ENCODE peak calls at places on chromosome 19, in four cellular contexts. Y is IMR-90, C is OCI-LY7, A is lower lobe of right lung. Q is an unnamed sample.
A peak's percentile ranks its signal among the peaks of the same experiment; 100 is the strongest.

GRCh38 chr19:8304841-8305621 is 3.1 kb downstream of the CD320 start:
- DNase-seq in Y (no peak), C (peak; percentile 58), A (peak; percentile 47), Q (peak; percentile 19)

GRCh38 chr19:8204961-8205360 is 4.2 kb upstream of the CERS4 start:
- DNase-seq in Y (no peak), C (no peak), A (peak; percentile 59), Q (no peak)

GRCh38 chr19:32165176-32165575 is 180.2 kb upstream of the ZNF507 start:
- DNase-seq in Y (no peak), C (no peak), A (no peak), Q (no peak)

GRCh38 chr19:3061214-3062161 is 807 bp downstream of the TLE5 start:
- DNase-seq in Y (peak; percentile 17), C (peak; percentile 83), A (peak; percentile 70), Q (peak; percentile 76)

GRCh38 chr19:36331353-36332228 is 47.4 kb downstream of the ZFP14 start:
- DNase-seq in Y (peak; percentile 94), C (peak; percentile 91), A (peak; percentile 70), Q (peak; percentile 68)

GRCh38 chr19:48244289-48244688 is 11.4 kb downstream of the CARD8 start:
- DNase-seq in Y (no peak), C (peak; percentile 31), A (no peak), Q (no peak)

GRCh38 chr19:7986321-7987083 is 18.9 kb downstream of the ELAVL1 start:
- DNase-seq in Y (peak; percentile 82), C (no peak), A (peak; percentile 10), Q (no peak)

GRCh38 chr19:56838930-56839664 is 1.4 kb downstream of the PEG3 start:
- DNase-seq in Y (no peak), C (no peak), A (peak; percentile 92), Q (peak; percentile 84)

GRCh38 chr19:15517778-15518177 is 9.5 kb downstream of the CYP4F22 start:
- DNase-seq in Y (no peak), C (no peak), A (no peak), Q (no peak)

GRCh38 chr19:2627319-2627829 is 75.1 kb downstream of the GNG7 start:
- DNase-seq in Y (peak; percentile 99), C (peak; percentile 92), A (peak; percentile 78), Q (peak; percentile 69)

GRCh38 chr19:18086590-18087138 is at the start of gene IL12RB1:
- DNase-seq in Y (no peak), C (peak; percentile 64), A (peak; percentile 61), Q (peak; percentile 47)
- H3K27ac ChIP-seq in Y (no peak within 1 kb of the TSS), C (peak within 1 kb of the TSS; percentile 66), A (peak within 1 kb of the TSS; percentile 74), Q (peak within 1 kb of the TSS; percentile 74)

DNA sequence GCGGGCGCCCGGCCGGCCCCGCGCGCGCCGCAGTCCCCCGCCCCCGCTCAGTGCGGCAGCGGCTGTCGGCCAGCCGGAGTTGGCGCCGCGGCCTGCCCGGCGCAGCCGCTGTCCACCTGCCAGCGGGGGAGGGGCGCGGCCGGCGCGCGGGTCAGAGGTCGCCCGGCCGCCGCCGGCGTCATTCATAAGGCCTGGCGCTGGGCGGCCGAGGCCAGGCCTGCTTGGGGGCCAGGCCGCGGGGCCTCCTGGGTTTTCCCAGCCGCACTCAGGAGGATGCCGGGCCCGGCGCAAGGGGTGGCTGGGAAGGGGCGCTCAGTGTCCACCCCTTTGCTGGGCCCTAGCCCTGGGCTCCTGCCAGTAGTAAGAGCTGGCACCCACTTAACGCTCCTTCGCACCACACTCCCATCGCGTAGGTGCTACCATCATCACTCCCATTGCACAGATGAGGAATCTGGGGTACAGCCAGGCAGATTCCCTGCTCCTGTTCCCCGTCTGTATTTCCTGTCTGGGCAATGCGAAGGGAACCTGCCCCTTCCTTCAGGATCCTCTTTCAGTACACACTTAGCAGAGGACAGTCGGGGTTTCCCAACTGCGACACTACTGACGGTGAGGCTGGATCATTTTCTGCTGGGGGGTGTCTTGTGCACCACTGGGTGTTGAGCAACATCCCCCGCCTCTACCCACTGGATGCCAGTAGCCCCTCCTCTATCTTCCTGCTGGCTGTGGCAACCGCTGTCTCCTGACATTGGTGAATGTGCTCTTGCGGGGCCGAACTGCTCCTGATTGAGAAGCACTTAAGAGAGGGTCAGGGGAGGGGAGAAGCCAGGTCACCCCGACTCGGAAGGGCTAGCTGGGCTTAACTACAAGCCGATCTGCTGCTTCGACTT is 846 bp upstream of the PRKACA start:
- DNase-seq in Y (peak; percentile 75), C (no peak), A (peak; percentile 90), Q (peak; percentile 73)
- H3K27ac ChIP-seq in Y (peak overlapping the region; percentile 83), C (no peak overlapping the region), A (peak overlapping the region; percentile 99), Q (peak overlapping the region; percentile 100)

GRCh38 chr19:19371056-19371455 is 34.4 kb upstream of the GATAD2A start:
- DNase-seq in Y (no peak), C (no peak), A (no peak), Q (peak; percentile 33)

GRCh38 chr19:19366691-19367396 is 38.6 kb upstream of the GATAD2A start:
- DNase-seq in Y (peak; percentile 64), C (peak; percentile 92), A (peak; percentile 86), Q (peak; percentile 86)

GRCh38 chr19:19368087-19368486 is 37.4 kb upstream of the GATAD2A start:
- DNase-seq in Y (no peak), C (no peak), A (no peak), Q (no peak)

DNA sequence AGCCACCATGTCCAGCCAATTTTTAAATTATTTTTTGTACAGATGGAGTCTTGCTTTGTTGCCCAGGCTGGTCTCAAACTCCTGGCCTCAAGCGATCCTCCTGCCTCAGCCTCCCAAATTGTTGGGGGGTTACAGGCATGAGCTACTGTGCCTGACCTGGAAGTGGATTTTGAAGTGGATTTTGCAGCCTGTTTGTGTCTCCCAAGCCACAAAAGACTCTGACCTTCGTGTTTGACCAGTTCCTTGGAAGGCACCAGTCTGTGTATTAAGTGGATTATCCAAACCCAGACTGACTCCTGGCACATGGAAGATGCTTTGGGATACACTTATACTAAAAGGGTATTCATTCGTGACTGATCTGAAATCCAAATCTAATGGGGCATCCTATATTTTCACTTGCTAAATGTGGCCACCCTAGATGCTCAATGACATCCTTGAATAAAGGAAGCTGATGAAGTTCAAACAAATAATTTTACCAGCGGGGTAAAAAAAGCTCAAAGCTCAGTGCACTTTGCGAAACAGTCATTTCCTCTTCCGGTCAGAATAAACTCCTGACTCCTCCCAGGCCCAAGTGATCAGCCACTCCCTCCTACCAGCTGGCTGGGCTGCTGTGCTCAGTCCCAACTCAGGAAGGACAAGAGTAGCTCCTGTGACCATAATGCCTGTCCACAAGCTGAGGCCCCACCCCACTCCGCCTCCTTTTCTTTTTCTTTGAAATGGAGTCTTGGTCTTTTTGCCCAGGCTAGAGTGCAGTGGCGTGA is 32.6 kb upstream of the GATAD2A start:
- DNase-seq in Y (peak; percentile 45), C (peak; percentile 90), A (peak; percentile 86), Q (peak; percentile 86)
- H3K27ac ChIP-seq in Y (no peak overlapping the region), C (peak overlapping the region; percentile 85), A (peak overlapping the region; percentile 86), Q (peak overlapping the region; percentile 85)

GRCh38 chr19:45863840-45864628 is at the start of gene FOXA3:
- DNase-seq in Y (peak; percentile 17), C (peak; percentile 64), A (no peak), Q (peak; percentile 85)

GRCh38 chr19:45863335-45863839 is 440 bp upstream of the SYMPK start:
- DNase-seq in Y (no peak), C (no peak), A (no peak), Q (peak; percentile 26)

GRCh38 chr19:45864629-45865082 is 530 bp downstream of the FOXA3 start:
- DNase-seq in Y (no peak), C (no peak), A (no peak), Q (no peak)

GRCh38 chr19:45865269-45865948 is 1.3 kb downstream of the FOXA3 start:
- DNase-seq in Y (no peak), C (no peak), A (no peak), Q (peak; percentile 54)

DNA sequence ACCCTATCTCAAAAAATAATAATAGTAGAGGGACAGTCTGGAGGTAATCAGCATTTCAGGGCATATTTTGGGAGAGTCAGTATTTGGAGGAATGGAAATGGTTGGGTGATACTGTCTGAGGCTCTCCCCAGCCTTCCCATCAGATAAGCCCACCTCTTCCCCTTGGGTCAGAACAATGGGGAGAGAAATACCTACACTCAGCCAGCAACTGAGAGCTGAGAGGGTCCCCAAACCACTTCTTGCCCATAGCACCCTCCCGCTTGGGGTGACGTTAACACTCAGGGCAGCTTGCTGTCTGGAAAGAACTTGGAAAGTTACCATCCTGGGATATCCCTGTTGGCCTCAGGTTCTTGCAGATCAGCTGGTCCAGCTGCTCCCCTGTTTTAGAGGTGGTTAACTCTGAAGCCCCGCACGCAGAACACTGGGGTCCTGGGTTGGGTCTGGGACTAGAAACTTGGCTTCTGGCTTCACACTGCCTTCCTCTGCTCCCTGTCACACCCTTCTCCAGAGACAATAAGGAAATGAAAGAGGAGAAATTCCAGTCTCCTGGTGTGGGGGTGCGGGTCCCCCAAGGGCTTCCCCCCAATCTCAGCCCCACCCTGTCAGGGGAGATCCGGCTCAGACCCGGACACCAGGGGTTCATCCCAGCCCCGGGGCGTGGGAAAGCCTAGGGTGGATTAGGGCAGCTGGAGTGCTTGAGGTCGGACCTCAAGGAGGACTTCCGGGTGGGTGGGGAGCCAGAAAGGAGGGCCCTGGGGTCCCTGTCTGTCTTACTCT is 2.5 kb downstream of the FOXA3 start:
- DNase-seq in Y (no peak), C (no peak), A (no peak), Q (peak; percentile 65)
- H3K27ac ChIP-seq in Y (no peak overlapping the region), C (no peak overlapping the region), A (no peak overlapping the region), Q (peak overlapping the region; percentile 96)

DNA sequence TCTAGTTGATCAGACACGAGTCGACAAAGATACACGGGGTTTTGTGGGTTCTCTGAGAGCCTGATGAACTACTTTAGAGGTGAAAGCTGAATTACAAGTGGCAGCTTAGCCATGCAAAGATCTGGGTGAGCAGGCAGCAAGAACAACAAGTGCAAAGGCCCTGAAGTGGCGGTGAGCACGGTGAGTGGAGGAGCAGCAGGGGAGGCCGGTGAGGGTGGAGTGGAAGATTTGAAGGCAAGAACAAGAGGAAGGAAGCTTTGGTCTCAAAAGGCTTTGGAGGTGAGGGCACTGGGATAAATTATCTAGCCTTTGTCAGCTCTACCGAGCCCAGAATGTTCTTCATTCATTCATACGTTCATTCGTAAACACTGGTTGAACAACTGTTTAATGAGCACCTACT is 1.4 kb downstream of the ZNF865 start:
- DNase-seq in Y (no peak), C (no peak), A (no peak), Q (no peak)
- H3K27ac ChIP-seq in Y (no peak overlapping the region), C (peak overlapping the region; percentile 97), A (peak overlapping the region; percentile 92), Q (peak overlapping the region; percentile 98)

GRCh38 chr19:55172741-55173140 is 6.3 kb upstream of the DNAAF3 start:
- DNase-seq in Y (peak; percentile 75), C (no peak), A (no peak), Q (no peak)

GRCh38 chr19:55175117-55175867 is 4.8 kb downstream of the SYT5 start:
- DNase-seq in Y (no peak), C (no peak), A (no peak), Q (no peak)

GRCh38 chr19:55174425-55175116 is 5.5 kb downstream of the SYT5 start:
- DNase-seq in Y (no peak), C (no peak), A (no peak), Q (no peak)

GRCh38 chr19:55173186-55173716 is 6.8 kb upstream of the DNAAF3 start:
- DNase-seq in Y (no peak), C (no peak), A (no peak), Q (no peak)

DNA sequence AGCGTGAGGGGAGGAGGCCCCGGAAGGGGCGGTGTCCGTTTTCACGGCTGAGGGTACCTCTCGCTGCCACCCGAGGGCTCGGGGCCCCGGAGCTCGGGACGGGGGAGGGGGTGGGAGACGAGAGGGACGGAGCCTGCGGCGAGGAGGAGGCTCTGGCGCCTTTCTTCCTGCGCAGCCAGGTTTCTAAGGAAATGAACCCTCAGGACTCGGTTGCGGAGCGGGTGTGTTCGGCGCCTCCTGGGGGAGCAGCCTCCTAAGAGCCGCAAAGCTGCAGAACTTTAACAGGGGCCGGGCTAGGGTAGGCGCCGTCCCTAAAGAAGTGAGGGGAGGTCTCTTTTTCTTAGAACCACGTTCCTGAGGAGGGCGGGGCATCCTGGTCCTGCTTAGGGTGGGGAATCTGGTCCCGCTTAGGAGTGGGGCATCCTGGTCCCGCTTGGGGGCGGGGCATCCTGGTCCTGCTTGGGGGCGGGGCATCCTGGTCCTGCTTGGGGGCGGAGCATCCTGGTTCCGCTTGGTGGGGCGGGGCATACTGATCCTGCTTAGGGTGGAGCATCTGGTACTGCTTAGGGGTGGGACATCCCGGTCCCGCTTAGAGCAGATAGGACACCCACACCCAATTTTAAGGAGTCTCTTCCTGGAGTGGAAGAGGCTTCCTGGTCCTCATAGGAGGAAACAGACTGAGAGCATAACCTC is 6.2 kb downstream of the SYT5 start:
- DNase-seq in Y (peak; percentile 43), C (peak; percentile 84), A (no peak), Q (peak; percentile 61)
- H3K27ac ChIP-seq in Y (no peak overlapping the region), C (peak overlapping the region; percentile 37), A (no peak overlapping the region), Q (no peak overlapping the region)